ENCODE peak calls at places on chromosomes 6 and 20, in four cellular contexts. One of them, this sample, is unnamed.

GRCh38 chr20:41649489-41649888 is 31.3 kb upstream of the CHD6 start:
- DNase-seq in heart right ventricle: no peak
- DNase-seq in A549: no peak
- DNase-seq in adipocyte: no peak
- DNase-seq in this sample: no peak

GRCh38 chr6:151807513-151808330 is at the start of gene ESR1:
- DNase-seq in adipocyte: peak
- DNase-seq in A549: no peak
- DNase-seq in heart right ventricle: no peak
- DNase-seq in this sample: peak

GRCh38 chr6:120620900-120621299 is 713.4 kb downstream of the TBC1D32 start:
- DNase-seq in heart right ventricle: no peak
- DNase-seq in A549: no peak
- DNase-seq in adipocyte: no peak
- DNase-seq in this sample: no peak

GRCh38 chr6:14282854-14283505 is 165.4 kb downstream of the CD83 start:
- DNase-seq in adipocyte: no peak
- DNase-seq in A549: no peak
- DNase-seq in heart right ventricle: no peak
- DNase-seq in this sample: no peak

GRCh38 chr6:125066964-125067363 is 86.6 kb upstream of the TPD52L1 start:
- DNase-seq in adipocyte: no peak
- DNase-seq in heart right ventricle: no peak
- DNase-seq in A549: no peak
- DNase-seq in this sample: no peak

GRCh38 chr20:7159903-7160302 is 392.4 kb downstream of the BMP2 start:
- DNase-seq in heart right ventricle: no peak
- DNase-seq in adipocyte: no peak
- DNase-seq in A549: no peak
- DNase-seq in this sample: no peak

GRCh38 chr20:63937596-63937995 is 18.6 kb downstream of the UCKL1 start:
- DNase-seq in adipocyte: no peak
- DNase-seq in A549: no peak
- DNase-seq in heart right ventricle: no peak
- DNase-seq in this sample: no peak

GRCh38 chr6:169075211-169075621 is 178.4 kb downstream of the THBS2 start:
- DNase-seq in adipocyte: peak
- DNase-seq in heart right ventricle: peak
- DNase-seq in A549: no peak
- DNase-seq in this sample: no peak

GRCh38 chr6:12385316-12385715 is 95.2 kb downstream of the EDN1 start:
- DNase-seq in adipocyte: no peak
- DNase-seq in A549: no peak
- DNase-seq in heart right ventricle: no peak
- DNase-seq in this sample: no peak

GRCh38 chr6:97594834-97595233 is 311.8 kb upstream of the MMS22L start:
- DNase-seq in heart right ventricle: peak
- DNase-seq in A549: no peak
- DNase-seq in adipocyte: peak
- DNase-seq in this sample: no peak

GRCh38 chr6:170129691-170130171 is 161.1 kb downstream of the DLL1 start:
- DNase-seq in A549: no peak
- DNase-seq in adipocyte: no peak
- DNase-seq in heart right ventricle: peak
- DNase-seq in this sample: peak

GRCh38 chr6:87541726-87542125 is 48.1 kb downstream of the RARS2 start:
- DNase-seq in heart right ventricle: no peak
- DNase-seq in A549: no peak
- DNase-seq in adipocyte: peak
- DNase-seq in this sample: no peak

GRCh38 chr6:3001146-3001772 is 1.6 kb downstream of the NQO2 start:
- DNase-seq in A549: no peak
- DNase-seq in heart right ventricle: no peak
- DNase-seq in adipocyte: no peak
- DNase-seq in this sample: no peak
- H3K4me3 ChIP-seq in A549: peak
- H3K4me3 ChIP-seq in heart right ventricle: no peak
- H3K4me3 ChIP-seq in adipocyte: peak
- H3K4me3 ChIP-seq in this sample: peak

GRCh38 chr6:579339-579738 is 77.6 kb downstream of the HUS1B start:
- DNase-seq in heart right ventricle: no peak
- DNase-seq in A549: peak
- DNase-seq in adipocyte: peak
- DNase-seq in this sample: peak

GRCh38 chr6:583116-583515 is 73.8 kb downstream of the HUS1B start:
- DNase-seq in heart right ventricle: no peak
- DNase-seq in A549: no peak
- DNase-seq in adipocyte: peak
- DNase-seq in this sample: peak

GRCh38 chr6:586553-586952 is 70.3 kb downstream of the HUS1B start:
- DNase-seq in adipocyte: no peak
- DNase-seq in A549: no peak
- DNase-seq in heart right ventricle: no peak
- DNase-seq in this sample: no peak

GRCh38 chr6:583639-584038 is 73.3 kb downstream of the HUS1B start:
- DNase-seq in A549: no peak
- DNase-seq in heart right ventricle: no peak
- DNase-seq in adipocyte: no peak
- DNase-seq in this sample: peak

DNA sequence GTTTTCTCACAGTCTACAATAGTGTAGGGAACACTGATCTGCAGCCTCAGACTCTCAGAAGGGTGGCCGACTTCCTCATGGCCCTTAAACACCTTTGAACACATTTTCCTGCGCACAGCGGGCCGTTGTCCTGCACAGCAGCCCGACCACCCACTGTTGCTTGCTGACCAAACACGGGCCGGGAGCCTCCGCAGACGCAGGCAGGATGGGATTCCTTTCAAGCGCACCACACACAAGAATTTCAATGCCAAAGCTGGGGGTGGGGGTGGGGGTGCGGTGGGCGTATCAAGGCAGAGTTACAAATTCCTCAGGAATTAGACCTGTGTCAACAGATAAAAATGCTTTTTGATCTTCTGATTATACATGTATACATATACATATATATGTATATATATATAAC is 74.5 kb downstream of the HUS1B start:
- DNase-seq in adipocyte: peak
- DNase-seq in heart right ventricle: no peak
- DNase-seq in A549: no peak
- DNase-seq in this sample: no peak
- H3K4me3 ChIP-seq in adipocyte: no peak
- H3K4me3 ChIP-seq in heart right ventricle: no peak
- H3K4me3 ChIP-seq in A549: no peak
- H3K4me3 ChIP-seq in this sample: no peak

DNA sequence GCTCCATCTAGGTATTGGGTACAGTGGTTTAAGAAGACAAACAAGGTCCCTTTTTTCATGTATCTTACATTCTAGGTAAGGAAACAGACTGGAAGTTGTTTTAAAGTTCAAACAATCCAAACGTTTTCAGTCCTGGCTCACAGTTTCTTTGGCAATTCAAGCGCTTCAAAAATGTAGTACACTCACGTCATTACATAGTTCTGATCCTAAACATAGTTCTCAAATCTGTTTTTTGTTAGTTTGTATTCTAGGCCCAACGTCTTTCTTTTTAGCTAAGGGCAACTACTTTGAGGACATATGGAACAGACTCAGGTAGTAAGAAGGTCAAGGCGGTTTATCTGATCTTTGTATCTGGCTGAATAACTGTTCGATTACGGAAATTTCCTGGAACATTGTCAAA is 36.9 kb upstream of the PLCB4 start:
- DNase-seq in heart right ventricle: no peak
- DNase-seq in adipocyte: peak
- DNase-seq in A549: no peak
- DNase-seq in this sample: no peak
- H3K4me3 ChIP-seq in heart right ventricle: no peak
- H3K4me3 ChIP-seq in adipocyte: no peak
- H3K4me3 ChIP-seq in A549: no peak
- H3K4me3 ChIP-seq in this sample: no peak

DNA sequence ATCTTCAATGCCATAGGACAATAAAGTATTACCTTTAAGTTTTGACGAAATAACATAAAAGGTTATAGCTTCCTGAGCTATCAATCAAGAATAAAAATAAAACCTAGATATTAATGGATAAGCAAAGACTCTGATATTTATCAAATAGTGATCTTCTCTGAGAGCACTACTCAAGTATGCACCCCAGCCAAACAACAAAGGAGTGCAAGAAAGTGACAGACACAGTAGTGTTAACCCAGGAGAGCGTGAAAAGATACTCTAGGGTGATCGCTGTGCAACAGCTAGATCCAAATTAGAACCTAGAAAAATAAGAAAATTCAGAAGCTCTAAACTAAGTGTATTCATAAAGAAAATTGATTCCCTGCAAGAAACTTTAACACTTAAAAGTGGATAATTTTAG is 83.5 kb upstream of the CDYL start:
- DNase-seq in A549: no peak
- DNase-seq in heart right ventricle: no peak
- DNase-seq in adipocyte: no peak
- DNase-seq in this sample: no peak
- H3K4me3 ChIP-seq in A549: no peak
- H3K4me3 ChIP-seq in heart right ventricle: no peak
- H3K4me3 ChIP-seq in adipocyte: no peak
- H3K4me3 ChIP-seq in this sample: no peak

GRCh38 chr6:43575105-43575771 is 600 bp downstream of the XPO5 start:
- DNase-seq in A549: peak
- DNase-seq in heart right ventricle: no peak
- DNase-seq in adipocyte: peak
- DNase-seq in this sample: peak

GRCh38 chr6:43572015-43572414 is 3.8 kb downstream of the XPO5 start:
- DNase-seq in A549: no peak
- DNase-seq in heart right ventricle: no peak
- DNase-seq in adipocyte: no peak
- DNase-seq in this sample: no peak

GRCh38 chr6:43578748-43579147 is 2.8 kb downstream of the POLH start:
- DNase-seq in adipocyte: no peak
- DNase-seq in A549: no peak
- DNase-seq in heart right ventricle: no peak
- DNase-seq in this sample: no peak

GRCh38 chr6:43579171-43579570 is 3.2 kb downstream of the POLH start:
- DNase-seq in A549: no peak
- DNase-seq in heart right ventricle: no peak
- DNase-seq in adipocyte: peak
- DNase-seq in this sample: no peak

DNA sequence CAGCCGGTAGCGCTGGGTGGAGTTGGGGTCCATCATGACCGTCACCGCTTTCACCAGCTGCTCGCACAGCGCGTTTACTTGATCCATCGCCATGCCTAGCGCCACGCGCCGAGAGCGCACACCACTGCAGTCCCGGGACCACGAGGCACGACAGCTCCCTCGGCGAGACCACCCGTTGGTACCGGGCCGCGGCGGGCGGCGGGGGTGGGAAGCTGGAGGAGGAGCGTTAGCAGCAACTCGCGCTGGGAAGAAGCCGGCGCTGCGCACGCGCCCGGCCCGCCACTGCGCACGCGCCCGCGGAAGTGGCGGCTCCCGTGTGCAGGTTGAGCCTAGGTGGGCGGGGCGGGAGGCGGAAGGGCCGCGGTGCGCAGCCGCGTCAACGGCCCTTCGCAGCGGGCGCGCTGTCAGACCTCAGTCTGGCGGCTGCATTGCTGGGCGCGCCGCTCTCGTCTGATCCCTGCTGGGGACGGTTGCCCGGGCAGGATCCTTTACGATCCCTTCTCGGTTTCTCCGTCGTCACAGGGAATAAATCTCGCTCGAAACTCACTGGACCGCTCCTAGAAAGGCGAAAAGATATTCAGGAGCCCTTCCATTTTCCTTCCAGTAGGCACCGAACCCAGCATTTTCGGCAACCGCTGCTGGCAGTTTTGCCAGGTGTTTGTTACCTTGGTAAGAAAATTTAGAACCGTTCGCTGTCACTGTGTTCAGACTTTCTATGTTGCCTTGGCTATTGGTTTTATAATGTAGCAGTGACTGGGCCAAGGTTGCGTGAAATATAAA is at the start of the genes POLH and XPO5:
- DNase-seq in heart right ventricle: peak
- DNase-seq in adipocyte: peak
- DNase-seq in A549: peak
- DNase-seq in this sample: peak
- H3K4me3 ChIP-seq in heart right ventricle: peak
- H3K4me3 ChIP-seq in adipocyte: peak
- H3K4me3 ChIP-seq in A549: peak
- H3K4me3 ChIP-seq in this sample: peak

This sample was measured in A673.